ENCODE peak calls at places on chromosomes 2 and 18, in ten cellular contexts. V is activated naive CD4-positive, alpha-beta T cell treated with anti-CD3 and anti-CD28 coated beads for 36 hours; I is neural crest cell; G is stomach; N is NCI-H510A treated with DMSO at 0.1 percent for 48 hours; F is AG20443; K is fibroblast of lung; O is amniotic stem cell; H is occipital lobe; Y is Daoy. E is an unnamed sample.

GRCh38 chr2:166373951-166374350 is 1.8 kb downstream of the SCN9A start:
- DNase-seq in V (peak), I (no peak), G (no peak), N (peak), F (no peak), K (peak), O (peak), H (no peak), Y (peak), E (peak)

GRCh38 chr2:176126929-176127768 is 2.4 kb upstream of the HOXD8 start:
- DNase-seq in V (peak), I (peak), G (peak), N (peak), F (no peak), K (peak), O (peak), H (peak), Y (peak), E (peak)

GRCh38 chr18:58788971-58789797 is 75.5 kb upstream of the ZNF532 start:
- DNase-seq in V (no peak), I (peak), G (peak), N (no peak), F (no peak), K (peak), O (no peak), H (no peak), Y (peak), E (peak)

GRCh38 chr2:97728091-97728596 is 14.8 kb downstream of the ZAP70 start:
- DNase-seq in V (peak), I (no peak), G (no peak), N (no peak), F (peak), K (no peak), O (no peak), H (peak), Y (peak), E (no peak)

GRCh38 chr2:160666019-160666676 is 172.5 kb upstream of the RBMS1 start:
- DNase-seq in V (no peak), I (no peak), G (no peak), N (peak), F (peak), K (peak), O (peak), H (no peak), Y (peak), E (peak)

GRCh38 chr2:100537918-100538317 is 24.9 kb upstream of the PDCL3 start:
- DNase-seq in V (no peak), I (no peak), G (no peak), N (no peak), F (no peak), K (no peak), O (no peak), H (no peak), Y (no peak), E (no peak)

GRCh38 chr2:207015901-207016300 is 76.6 kb downstream of the CPO start:
- DNase-seq in V (no peak), I (no peak), G (no peak), N (no peak), F (no peak), K (peak), O (no peak), H (no peak), Y (no peak), E (no peak)

GRCh38 chr2:30798536-30798991 is 8.7 kb downstream of the CAPN13 start:
- DNase-seq in V (peak), I (no peak), G (no peak), N (peak), F (no peak), K (no peak), O (no peak), H (no peak), Y (no peak), E (no peak)

GRCh38 chr2:18516112-18516511 is 44.3 kb downstream of the RDH14 start:
- DNase-seq in V (no peak), I (no peak), G (no peak), N (no peak), F (peak), K (peak), O (no peak), H (no peak), Y (peak), E (peak)

E was measured in hepatic stellate cell.